ENCODE peak calls at places on chromosomes 5 and 9, in five cellular contexts. Q is A549, D is HCT116, G is lower leg skin, V is breast epithelium. W is an unnamed sample.

GRCh38 chr9:17470015-17470414 is 108.9 kb upstream of the SH3GL2 start:
- DNase-seq in Q (no peak), D (no peak), G (no peak), V (no peak), W (no peak)

GRCh38 chr9:134887686-134888602 is 7.3 kb downstream of the FCN2 start:
- DNase-seq in Q (no peak), D (no peak), G (peak), V (no peak), W (no peak)

GRCh38 chr5:154087260-154087659 is 48.5 kb downstream of the MFAP3 start:
- DNase-seq in Q (no peak), D (no peak), G (no peak), V (no peak), W (no peak)

GRCh38 chr5:116455061-116455460 is 119.6 kb downstream of the SEMA6A start:
- DNase-seq in Q (no peak), D (no peak), G (no peak), V (no peak), W (no peak)

GRCh38 chr9:98702835-98703385 is 5.8 kb downstream of the GABBR2 start:
- DNase-seq in Q (no peak), D (no peak), G (no peak), V (no peak), W (no peak)

GRCh38 chr5:44952376-44952775 is 143.6 kb downstream of the MRPS30 start:
- DNase-seq in Q (peak), D (peak), G (no peak), V (no peak), W (peak)

GRCh38 chr9:79134654-79135053 is 437.1 kb upstream of the TLE4 start:
- DNase-seq in Q (no peak), D (peak), G (no peak), V (no peak), W (peak)

GRCh38 chr9:129781991-129782390 is 21.0 kb upstream of the TOR1B start:
- DNase-seq in Q (no peak), D (no peak), G (no peak), V (no peak), W (no peak)

GRCh38 chr9:101465330-101465915 is 29.8 kb upstream of the ALDOB start:
- DNase-seq in Q (peak), D (peak), G (peak), V (no peak), W (peak)

GRCh38 chr9:73081979-73082657 is 69.5 kb upstream of the ANXA1 start:
- DNase-seq in Q (peak), D (peak), G (no peak), V (no peak), W (peak)

GRCh38 chr9:89473762-89474469 is 24.0 kb downstream of the SEMA4D start:
- DNase-seq in Q (no peak), D (no peak), G (no peak), V (no peak), W (no peak)

GRCh38 chr5:150400327-150401075 is 12.2 kb downstream of the CD74 start:
- DNase-seq in Q (no peak), D (no peak), G (no peak), V (no peak), W (no peak)

GRCh38 chr9:137276757-137277328 is 683 bp upstream of the TOR4A start:
- DNase-seq in Q (no peak), D (no peak), G (no peak), V (no peak), W (peak)

GRCh38 chr5:88269222-88269771 is 652 bp upstream of the TMEM161B start:
- DNase-seq in Q (peak), D (no peak), G (no peak), V (no peak), W (peak)

GRCh38 chr5:127359502-127359901 is 68.9 kb downstream of the MEGF10 start:
- DNase-seq in Q (no peak), D (no peak), G (no peak), V (no peak), W (no peak)

GRCh38 chr5:9265391-9266287 is 280.2 kb downstream of the SEMA5A start:
- DNase-seq in Q (no peak), D (no peak), G (no peak), V (peak), W (no peak)

GRCh38 chr5:2110137-2110933 is 227.6 kb upstream of the IRX4 start:
- DNase-seq in Q (no peak), D (no peak), G (no peak), V (no peak), W (no peak)

GRCh38 chr9:86449246-86449645 is 95.0 kb upstream of the TUT7 start:
- DNase-seq in Q (no peak), D (no peak), G (no peak), V (no peak), W (no peak)

GRCh38 chr5:150544606-150545219 is 36.8 kb downstream of the NDST1 start:
- DNase-seq in Q (peak), D (peak), G (peak), V (peak), W (peak)

GRCh38 chr9:111601237-111602018 is 2.0 kb upstream of the PTGR1 start:
- DNase-seq in Q (peak), D (no peak), G (no peak), V (no peak), W (peak)

GRCh38 chr5:25255128-25255527 is 610.4 kb upstream of the CDH10 start:
- DNase-seq in Q (no peak), D (no peak), G (no peak), V (no peak), W (no peak)

GRCh38 chr9:6109571-6109970 is 94.1 kb upstream of the RANBP6 start:
- DNase-seq in Q (no peak), D (no peak), G (no peak), V (no peak), W (no peak)

GRCh38 chr5:103896593-103896992 is 334.0 kb upstream of the NUDT12 start:
- DNase-seq in Q (no peak), D (no peak), G (no peak), V (no peak), W (no peak)

GRCh38 chr5:104815212-104815611 is 1252.6 kb upstream of the NUDT12 start:
- DNase-seq in Q (no peak), D (no peak), G (no peak), V (no peak), W (no peak)

GRCh38 chr9:124839612-124840299 is 13.5 kb upstream of the WDR38 start:
- DNase-seq in Q (peak), D (peak), G (no peak), V (no peak), W (no peak)

GRCh38 chr5:66417681-66418248 is 178.4 kb upstream of the MAST4 start:
- DNase-seq in Q (no peak), D (no peak), G (no peak), V (no peak), W (no peak)

GRCh38 chr9:129731477-129732085 is 21.3 kb downstream of the PTGES start:
- DNase-seq in Q (no peak), D (no peak), G (no peak), V (no peak), W (no peak)

GRCh38 chr5:123755587-123756324 is 243.8 kb downstream of the CSNK1G3 start:
- DNase-seq in Q (no peak), D (no peak), G (no peak), V (no peak), W (no peak)

GRCh38 chr9:123933401-123933800 is 3.5 kb upstream of the DENND1A start:
- DNase-seq in Q (peak), D (peak), G (no peak), V (no peak), W (no peak)

GRCh38 chr5:163306421-163306820 is 131.0 kb upstream of the CCNG1 start:
- DNase-seq in Q (no peak), D (peak), G (no peak), V (no peak), W (peak)

GRCh38 chr9:69325409-69326212 is 596 bp downstream of the ENTREP1 start:
- DNase-seq in Q (peak), D (no peak), G (no peak), V (no peak), W (peak)

GRCh38 chr9:23622396-23622795 is 203.6 kb downstream of the ELAVL2 start:
- DNase-seq in Q (no peak), D (no peak), G (no peak), V (no peak), W (no peak)

GRCh38 chr5:137693951-137694721 is 41.8 kb downstream of the KLHL3 start:
- DNase-seq in Q (no peak), D (no peak), G (no peak), V (no peak), W (no peak)

GRCh38 chr5:14038341-14038959 is 94.0 kb upstream of the DNAH5 start:
- DNase-seq in Q (peak), D (peak), G (no peak), V (no peak), W (no peak)

GRCh38 chr5:134551891-134552290 is 26.4 kb downstream of the JADE2 start:
- DNase-seq in Q (no peak), D (no peak), G (no peak), V (no peak), W (no peak)

GRCh38 chr5:102863764-102864560 is 108.9 kb downstream of the PAM start:
- DNase-seq in Q (no peak), D (peak), G (no peak), V (no peak), W (no peak)

DNA sequence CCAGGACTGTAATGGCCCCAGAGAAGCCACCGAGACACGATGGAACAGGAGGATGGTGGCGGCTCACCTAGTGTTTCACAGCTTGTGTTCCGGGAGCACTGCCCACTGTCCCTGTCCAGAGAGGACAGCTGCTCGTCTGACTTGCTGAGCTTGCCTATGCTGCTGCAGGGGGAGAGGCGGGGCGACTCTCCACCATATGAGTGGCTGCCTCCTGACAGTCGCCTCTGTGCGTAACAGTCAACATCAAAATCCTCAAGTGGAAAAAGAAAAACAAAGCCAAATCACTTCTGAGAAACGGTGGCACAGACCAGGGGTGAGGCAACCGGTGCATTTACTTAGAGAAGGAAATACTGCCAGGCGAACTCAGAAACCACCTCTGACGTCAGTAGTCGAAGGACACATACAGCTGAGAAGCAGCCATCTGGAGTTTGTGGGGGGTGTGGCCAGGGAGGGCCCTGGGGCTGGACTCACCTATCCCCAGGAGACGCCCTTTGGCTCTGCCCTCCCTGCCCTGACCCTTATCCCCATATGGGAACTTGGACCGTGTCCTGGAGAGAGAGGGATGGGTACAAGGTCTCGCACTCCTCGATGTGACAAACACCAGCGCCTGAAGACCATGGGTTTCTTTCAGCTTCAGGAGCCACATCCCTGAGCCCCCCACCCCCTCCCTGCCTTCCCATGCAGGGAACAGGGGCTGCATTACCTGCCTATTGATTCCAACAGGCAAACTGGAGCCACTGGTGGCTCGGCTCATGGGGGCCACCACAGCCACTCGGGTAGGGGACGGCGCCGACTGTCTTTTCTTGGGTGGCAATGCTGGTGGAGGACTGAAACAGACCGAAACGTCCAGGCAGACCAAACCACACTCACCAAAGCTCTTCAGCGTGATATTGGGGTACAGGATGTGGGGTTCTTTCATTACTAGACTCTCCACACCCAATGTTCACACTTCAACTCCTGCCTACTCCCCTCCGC is 82.8 kb downstream of the PRRT1B start:
- DNase-seq in Q (no peak), D (no peak), G (no peak), V (no peak), W (no peak)
- TF ChIP-seq POLR2A in Q (no peak), D (no peak), G (no peak), V (no peak), W (no peak)

GRCh38 chr9:120787906-120788305 is 5.3 kb downstream of the FBXW2 start:
- DNase-seq in Q (no peak), D (no peak), G (no peak), V (no peak), W (no peak)

GRCh38 chr9:120791161-120791560 is 2.1 kb downstream of the FBXW2 start:
- DNase-seq in Q (no peak), D (no peak), G (no peak), V (no peak), W (no peak)

GRCh38 chr9:120792898-120793765 is at the start of gene FBXW2:
- DNase-seq in Q (peak), D (peak), G (peak), V (peak), W (peak)
- TF ChIP-seq POLR2A in Q (peak), D (peak), G (no peak), V (peak), W (peak)

GRCh38 chr9:113410207-113411158 is at the start of the genes C9orf43 and POLE3:
- DNase-seq in Q (peak), D (peak), G (peak), V (peak), W (peak)
- TF ChIP-seq POLR2A in Q (peak), D (peak), G (no peak), V (peak), W (peak)

GRCh38 chr9:77977210-77977611 is 54.4 kb downstream of the GNAQ start:
- DNase-seq in Q (peak), D (peak), G (peak), V (no peak), W (peak)
- TF ChIP-seq POLR2A in Q (no peak), D (no peak), G (no peak), V (no peak), W (no peak)

DNA sequence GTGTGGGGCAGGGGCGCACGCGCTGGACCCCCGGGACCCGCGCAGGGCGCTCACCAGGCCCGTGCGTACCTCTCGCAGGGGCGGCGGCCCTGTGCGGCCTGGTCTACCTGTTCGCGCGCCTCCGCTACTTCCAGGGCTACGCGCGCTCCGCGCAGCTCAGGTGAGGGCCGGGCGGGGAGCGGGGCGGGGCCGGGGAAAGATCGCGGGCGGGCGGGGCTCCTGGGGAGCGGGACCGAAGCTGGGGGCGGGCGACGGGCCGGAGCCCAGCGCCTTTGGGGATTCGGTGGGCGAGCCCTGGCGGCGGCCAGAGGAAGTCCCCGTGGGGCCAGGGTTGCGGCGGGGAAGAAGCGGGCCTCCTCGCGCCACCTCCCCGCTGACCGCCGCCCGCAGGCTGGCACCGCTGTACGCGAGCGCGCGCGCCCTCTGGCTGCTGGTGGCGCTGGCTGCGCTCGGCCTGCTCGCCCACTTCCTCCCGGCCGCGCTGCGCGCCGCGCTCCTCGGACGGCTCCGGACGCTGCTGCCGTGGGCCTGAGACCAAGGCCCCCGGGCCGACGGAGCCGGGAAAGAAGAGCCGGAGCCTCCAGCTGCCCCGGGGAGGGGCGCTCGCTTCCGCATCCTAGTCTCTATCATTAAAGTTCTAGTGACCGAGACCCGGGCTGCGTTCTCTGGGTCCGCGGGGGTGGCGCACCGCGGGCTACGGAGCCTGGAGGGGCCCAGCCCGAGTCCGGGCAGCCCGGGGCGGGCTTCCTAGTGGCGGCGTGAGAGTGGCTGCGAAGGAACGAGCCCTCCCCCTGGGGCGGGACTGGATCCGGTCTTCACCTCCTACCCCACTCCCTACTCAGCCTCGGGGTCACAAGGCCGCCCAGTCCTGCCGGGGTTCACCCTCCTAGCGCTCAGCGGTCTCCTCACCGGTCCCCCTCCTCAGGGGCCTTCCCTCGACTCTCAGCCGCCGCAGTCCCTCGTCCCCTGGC is 2.4 kb downstream of the LTC4S start:
- DNase-seq in Q (no peak), D (no peak), G (peak), V (peak), W (peak)
- TF ChIP-seq POLR2A in Q (peak), D (peak), G (no peak), V (no peak), W (no peak)

GRCh38 chr9:19663554-19663953 is 125.3 kb downstream of the SLC24A2 start:
- DNase-seq in Q (no peak), D (no peak), G (no peak), V (no peak), W (no peak)

GRCh38 chr9:19666575-19666974 is 122.3 kb downstream of the SLC24A2 start:
- DNase-seq in Q (no peak), D (no peak), G (no peak), V (no peak), W (no peak)

GRCh38 chr9:19662213-19662612 is 126.6 kb downstream of the SLC24A2 start:
- DNase-seq in Q (no peak), D (no peak), G (no peak), V (no peak), W (no peak)

GRCh38 chr9:19660019-19660418 is 128.8 kb downstream of the SLC24A2 start:
- DNase-seq in Q (no peak), D (no peak), G (no peak), V (no peak), W (no peak)

DNA sequence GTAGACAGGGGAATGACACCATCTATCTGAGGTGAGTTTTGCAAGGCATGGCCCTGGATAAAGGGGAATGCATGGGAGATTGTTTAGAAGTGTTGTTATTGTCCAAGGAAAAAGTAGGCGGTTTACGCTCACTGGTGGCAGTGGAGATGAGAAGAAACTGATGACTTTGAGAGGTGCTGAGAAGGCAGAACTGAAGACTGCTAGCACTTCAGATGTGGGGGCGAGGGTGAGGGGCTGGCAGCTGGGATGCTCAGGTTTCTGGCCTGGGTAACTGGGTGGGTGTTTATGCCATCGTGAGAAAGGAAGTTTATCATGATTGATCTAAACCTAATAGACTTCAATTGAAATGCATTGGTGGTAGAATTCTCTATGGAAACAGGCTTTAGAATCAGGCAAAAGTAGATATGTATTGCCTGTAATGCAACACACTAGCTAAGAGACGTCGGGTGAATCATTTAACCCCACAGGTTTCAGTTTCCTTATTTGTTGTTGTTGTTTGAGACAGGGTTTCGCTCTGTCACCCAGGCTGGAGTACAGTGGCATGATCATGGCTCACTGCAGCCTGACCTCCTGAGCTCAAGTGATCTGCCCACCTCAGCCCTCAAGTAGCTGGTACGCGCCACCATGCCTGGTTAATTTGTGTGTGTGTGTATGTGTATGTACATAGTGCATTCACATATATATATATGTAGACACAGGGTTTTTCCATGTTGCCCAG is 123.5 kb downstream of the SLC24A2 start:
- DNase-seq in Q (no peak), D (no peak), G (no peak), V (no peak), W (no peak)
- TF ChIP-seq POLR2A in Q (no peak), D (no peak), G (no peak), V (no peak), W (no peak)

GRCh38 chr9:93096131-93096802 is at the start of gene CARD19:
- DNase-seq in Q (peak), D (no peak), G (no peak), V (peak), W (peak)
- TF ChIP-seq POLR2A in Q (peak), D (peak), G (no peak), V (peak), W (no peak)

GRCh38 chr5:135654646-135655045 is 75.9 kb upstream of the CXCL14 start:
- DNase-seq in Q (no peak), D (no peak), G (no peak), V (no peak), W (no peak)

GRCh38 chr5:135657536-135658307 is 78.9 kb upstream of the CXCL14 start:
- DNase-seq in Q (no peak), D (no peak), G (no peak), V (no peak), W (no peak)

GRCh38 chr5:135650081-135650480 is 71.3 kb upstream of the CXCL14 start:
- DNase-seq in Q (no peak), D (no peak), G (peak), V (no peak), W (no peak)

GRCh38 chr5:135651156-135651555 is 72.4 kb upstream of the CXCL14 start:
- DNase-seq in Q (no peak), D (peak), G (peak), V (no peak), W (no peak)

GRCh38 chr5:135655326-135655725 is 76.5 kb upstream of the CXCL14 start:
- DNase-seq in Q (no peak), D (no peak), G (no peak), V (no peak), W (no peak)
- TF ChIP-seq POLR2A in Q (no peak), D (no peak), G (no peak), V (no peak), W (no peak)